ENCODE peak calls at places on chromosomes 7 and 10, in ten cellular contexts. Q, L, N, H, U, G, K, W, M and Z are unnamed samples.

GRCh38 chr10:77710759-77711682 is 73.4 kb upstream of the KCNMA1 start:
- DNase-seq in Q (peak; percentile 73), L (no peak), N (peak; percentile 73), H (peak; percentile 85), U (no peak), G (peak; percentile 96), K (peak; percentile 88), W (peak; percentile 55), M (peak; percentile 11), Z (no peak)

GRCh38 chr10:112313911-112314310 is 30.7 kb downstream of the TECTB start:
- DNase-seq in Q (no peak), L (no peak), N (no peak), H (no peak), U (no peak), G (no peak), K (no peak), W (no peak), M (no peak), Z (peak; percentile 16)

GRCh38 chr7:50940621-50941020 is 157.9 kb upstream of the GRB10 start:
- DNase-seq in Q (no peak), L (no peak), N (no peak), H (no peak), U (no peak), G (no peak), K (no peak), W (no peak), M (no peak), Z (no peak)

GRCh38 chr7:82624337-82624736 is 180.8 kb upstream of the CACNA2D1 start:
- DNase-seq in Q (no peak), L (no peak), N (no peak), H (no peak), U (peak; percentile 67), G (no peak), K (no peak), W (no peak), M (no peak), Z (no peak)

GRCh38 chr7:95440394-95441038 is 5.7 kb upstream of the PON2 start:
- DNase-seq in Q (no peak), L (no peak), N (no peak), H (no peak), U (no peak), G (no peak), K (no peak), W (no peak), M (no peak), Z (no peak)

GRCh38 chr7:128071801-128072200 is 40.6 kb upstream of the LRRC4 start:
- DNase-seq in Q (no peak), L (no peak), N (no peak), H (no peak), U (no peak), G (no peak), K (no peak), W (no peak), M (no peak), Z (no peak)

GRCh38 chr7:137091396-137091795 is 222.9 kb downstream of the CHRM2 start:
- DNase-seq in Q (no peak), L (no peak), N (no peak), H (no peak), U (no peak), G (no peak), K (peak; percentile 69), W (no peak), M (peak; percentile 17), Z (no peak)

GRCh38 chr7:55539380-55539779 is 32.9 kb downstream of the VOPP1 start:
- DNase-seq in Q (no peak), L (no peak), N (peak; percentile 18), H (no peak), U (no peak), G (no peak), K (peak; percentile 29), W (no peak), M (no peak), Z (no peak)

GRCh38 chr10:132454296-132455198 is 57.5 kb downstream of the PWWP2B start:
- DNase-seq in Q (no peak), L (no peak), N (no peak), H (no peak), U (no peak), G (no peak), K (no peak), W (no peak), M (no peak), Z (no peak)

GRCh38 chr7:27248911-27249723 is 6.5 kb downstream of the EVX1 start:
- DNase-seq in Q (no peak), L (no peak), N (no peak), H (no peak), U (peak; percentile 64), G (no peak), K (peak; percentile 55), W (no peak), M (no peak), Z (no peak)

GRCh38 chr7:140209866-140210609 is 33.3 kb upstream of the KDM7A start:
- DNase-seq in Q (no peak), L (no peak), N (no peak), H (peak; percentile 52), U (no peak), G (no peak), K (no peak), W (no peak), M (no peak), Z (no peak)

GRCh38 chr7:909358-910329 is 33.3 kb downstream of the GET4 start:
- DNase-seq in Q (no peak), L (no peak), N (no peak), H (no peak), U (no peak), G (no peak), K (peak; percentile 58), W (no peak), M (no peak), Z (no peak)